ENCODE peak calls at places on chromosomes 13 and 19, in four cellular contexts. L, O, G and H are unnamed samples.

GRCh38 chr19:13033244-13033643 is 38.0 kb downstream of the NFIX start:
- DNase-seq in L (no peak), O (no peak), G (no peak), H (no peak)

GRCh38 chr13:40205771-40206240 is 460.6 kb downstream of the FOXO1 start:
- DNase-seq in L (no peak), O (no peak), G (no peak), H (no peak)

GRCh38 chr19:53195265-53195879 is 2.2 kb upstream of the ZNF665 start:
- DNase-seq in L (peak), O (peak), G (peak), H (peak)

GRCh38 chr13:34719060-34719875 is 222.8 kb upstream of the NBEA start:
- DNase-seq in L (no peak), O (no peak), G (no peak), H (no peak)

GRCh38 chr19:1019980-1020867 is 699 bp downstream of the TMEM259 start:
- DNase-seq in L (no peak), O (peak), G (no peak), H (no peak)

GRCh38 chr13:61536443-61536842 is 120.8 kb upstream of the PCDH20 start:
- DNase-seq in L (no peak), O (no peak), G (no peak), H (no peak)

GRCh38 chr13:111541752-111542529 is 221.5 kb downstream of the TEX29 start:
- DNase-seq in L (no peak), O (no peak), G (no peak), H (no peak)

GRCh38 chr19:1251233-1251502 is 2.8 kb downstream of the MIDN start:
- DNase-seq in L (no peak), O (peak), G (peak), H (peak)

GRCh38 chr13:33633701-33634525 is 184.0 kb upstream of the RFC3 start:
- DNase-seq in L (no peak), O (no peak), G (peak), H (no peak)

GRCh38 chr13:75800545-75800944 is 164.4 kb downstream of the LMO7 start:
- DNase-seq in L (no peak), O (no peak), G (no peak), H (no peak)

DNA sequence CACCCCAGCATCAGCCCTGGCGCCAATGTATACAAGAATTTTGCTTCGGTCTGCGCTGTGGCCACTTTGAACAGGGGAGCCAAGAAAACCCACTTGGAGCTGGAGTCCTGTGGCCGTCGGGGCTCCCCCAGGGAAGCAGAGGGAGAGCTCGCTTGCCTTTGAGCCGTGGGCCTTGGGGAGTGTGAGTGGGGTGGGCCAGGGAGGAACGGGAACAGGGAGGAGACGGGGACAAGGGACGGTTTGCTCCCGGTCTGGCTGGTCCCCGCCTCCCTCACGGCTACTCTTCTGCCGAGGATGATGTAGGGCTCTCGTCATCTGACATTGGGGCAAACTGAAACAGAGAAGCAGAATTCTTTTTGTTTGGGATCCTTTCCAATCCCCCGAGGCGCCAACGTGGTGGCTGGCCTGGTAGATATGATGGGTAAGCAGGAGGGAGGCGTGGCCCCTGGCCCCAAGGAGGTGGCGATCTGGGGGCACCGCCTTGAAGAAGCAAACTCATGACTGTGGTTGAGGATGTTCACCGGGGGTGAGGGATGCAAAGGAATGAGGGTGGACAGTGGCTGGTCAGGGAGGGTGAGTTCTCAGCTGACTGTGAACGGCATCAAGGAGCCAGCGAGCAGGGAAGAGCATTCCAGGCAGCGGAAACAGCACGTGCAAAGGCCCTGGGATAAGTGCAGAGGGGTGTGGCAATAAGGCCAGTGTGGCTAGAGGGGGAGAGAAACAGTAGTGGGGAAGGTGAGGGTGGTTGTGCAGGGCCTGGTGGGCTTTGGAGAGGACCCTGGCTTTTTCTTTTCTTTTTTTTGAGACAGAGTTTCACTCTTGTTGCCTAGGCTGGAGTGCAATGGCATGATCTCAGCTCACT is 10.9 kb upstream of the SPC24 start:
- DNase-seq in L (no peak), O (no peak), G (no peak), H (no peak)
- TF ChIP-seq ELF4 in L (no peak), O (no peak), G (no peak), H (no peak)

GRCh38 chr13:71624641-71625040 is 242.4 kb downstream of the DACH1 start:
- DNase-seq in L (no peak), O (no peak), G (no peak), H (no peak)

GRCh38 chr13:71626396-71626795 is 240.6 kb downstream of the DACH1 start:
- DNase-seq in L (no peak), O (no peak), G (no peak), H (no peak)

GRCh38 chr13:71629167-71629566 is 237.8 kb downstream of the DACH1 start:
- DNase-seq in L (no peak), O (no peak), G (no peak), H (no peak)

GRCh38 chr13:71625183-71625582 is 241.8 kb downstream of the DACH1 start:
- DNase-seq in L (no peak), O (no peak), G (no peak), H (no peak)

DNA sequence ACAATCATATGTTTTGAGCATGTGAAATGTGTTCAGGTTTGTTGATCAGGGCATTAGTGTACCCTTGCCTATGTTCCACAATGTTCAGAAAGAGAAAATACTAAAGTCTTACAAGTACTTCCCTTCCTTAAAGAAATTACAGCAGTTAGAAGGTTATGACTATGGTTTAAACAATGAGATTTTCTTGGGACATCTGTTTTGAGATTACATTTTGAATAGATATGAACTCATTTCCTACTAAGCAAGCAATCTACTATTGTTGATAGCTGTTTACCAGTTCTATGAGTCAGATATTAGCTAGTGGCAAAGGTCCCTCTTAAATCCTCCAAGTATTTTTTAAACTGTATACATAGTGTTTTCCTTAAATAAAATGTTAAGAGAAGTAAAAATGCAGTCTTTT is 241.3 kb downstream of the DACH1 start:
- DNase-seq in L (no peak), O (no peak), G (no peak), H (no peak)
- TF ChIP-seq ELF4 in L (no peak), O (no peak), G (no peak), H (no peak)

GRCh38 chr19:47663911-47664771 is 49.1 kb upstream of the EHD2 start:
- DNase-seq in L (no peak), O (peak), G (peak), H (no peak)
- TF ChIP-seq ELF4 in L (no peak), O (no peak), G (no peak), H (no peak)

DNA sequence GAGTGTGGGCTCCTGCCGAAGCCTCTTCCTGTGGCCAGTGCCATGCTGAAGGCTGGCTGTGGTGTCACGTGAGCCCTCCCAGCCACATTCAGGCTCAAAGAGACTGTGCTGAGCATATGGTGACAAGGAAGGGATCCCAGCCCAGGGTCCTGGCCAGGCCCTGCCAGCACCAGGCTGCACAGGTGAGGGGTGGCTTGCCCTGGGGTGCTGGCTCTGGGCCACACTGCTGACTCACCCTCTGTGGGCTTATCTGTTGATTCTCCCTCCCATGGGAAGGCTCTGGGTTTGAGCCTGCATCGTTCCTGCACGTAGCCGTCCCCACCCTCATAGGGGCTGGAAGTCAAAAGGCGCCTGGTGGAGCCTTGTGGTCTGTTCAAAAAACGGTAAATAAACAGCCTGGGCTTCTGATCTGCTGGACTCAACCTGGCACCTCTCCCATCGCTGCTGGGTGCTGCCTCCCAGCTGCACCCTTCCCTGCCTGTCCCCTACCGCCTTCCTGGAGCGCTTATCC is 31.1 kb downstream of the DNM2 start:
- DNase-seq in L (no peak), O (peak), G (peak), H (no peak)
- TF ChIP-seq ELF4 in L (no peak), O (no peak), G (no peak), H (no peak)

DNA sequence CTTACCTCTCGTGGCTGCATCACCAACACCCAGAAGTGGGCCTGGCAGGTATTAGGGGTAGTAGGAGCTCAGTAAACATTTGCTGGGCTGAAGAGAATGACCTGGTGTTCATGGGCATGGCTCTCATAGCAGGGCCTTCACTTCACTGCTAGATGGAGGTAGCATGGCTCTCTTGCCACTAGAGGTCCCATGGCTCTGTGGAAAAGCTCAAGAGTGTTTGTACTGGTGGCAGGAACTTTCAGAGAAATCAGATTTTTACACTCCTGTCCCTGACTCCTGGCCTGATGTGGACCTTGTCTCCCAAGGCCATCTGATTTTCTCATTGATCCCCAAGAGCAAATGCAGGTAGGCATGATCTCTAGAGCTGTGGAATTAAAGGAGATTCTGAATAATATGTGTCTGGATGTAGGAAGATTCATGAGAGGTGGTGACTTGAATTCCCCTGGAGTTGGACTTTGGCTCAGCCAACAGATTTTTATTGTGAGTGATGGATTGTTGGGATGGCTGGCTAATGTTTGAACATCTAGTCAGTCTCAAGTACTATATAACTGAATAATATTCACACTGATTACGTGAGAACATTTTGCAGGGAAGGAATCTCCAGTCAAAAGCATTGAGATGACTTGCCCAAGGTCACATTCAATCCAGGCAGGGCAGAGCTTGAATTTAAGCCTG is 5.8 kb downstream of the ZNF574 start:
- DNase-seq in L (no peak), O (peak), G (peak), H (peak)
- TF ChIP-seq ELF4 in L (no peak), O (no peak), G (no peak), H (no peak)

GRCh38 chr19:15825753-15826152 is 10.3 kb upstream of the OR10H1 start:
- DNase-seq in L (no peak), O (no peak), G (no peak), H (no peak)

GRCh38 chr19:15829786-15830185 is 14.3 kb upstream of the OR10H1 start:
- DNase-seq in L (no peak), O (no peak), G (no peak), H (no peak)

GRCh38 chr19:15831626-15832025 is 16.2 kb upstream of the OR10H1 start:
- DNase-seq in L (no peak), O (no peak), G (no peak), H (no peak)

GRCh38 chr19:15829277-15829770 is 13.9 kb upstream of the OR10H1 start:
- DNase-seq in L (no peak), O (no peak), G (no peak), H (no peak)

DNA sequence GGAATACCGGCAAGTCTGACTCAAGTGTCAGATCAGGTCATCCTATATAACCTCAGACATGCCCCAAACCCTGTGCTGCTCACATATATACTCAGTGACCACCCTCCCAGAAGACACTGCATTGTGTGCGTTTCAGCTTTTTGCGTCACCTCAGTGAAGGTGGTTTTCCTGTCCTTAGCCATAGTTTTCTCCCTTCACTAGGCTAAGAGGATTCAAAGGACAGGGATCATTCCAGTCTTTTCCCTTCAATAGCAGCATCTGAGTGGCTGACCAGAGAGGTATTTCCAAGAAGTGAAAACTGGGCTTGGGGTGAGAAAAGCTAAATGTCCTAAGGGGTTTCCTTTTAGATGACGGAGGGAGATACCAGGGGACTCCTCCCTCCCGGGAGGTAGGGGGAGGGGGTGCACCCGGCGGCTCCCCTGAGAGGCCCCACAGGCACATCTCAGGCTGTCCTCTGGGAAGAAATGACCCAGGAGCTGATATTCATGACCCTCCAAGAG is 12.7 kb upstream of the OR10H1 start:
- DNase-seq in L (no peak), O (peak), G (no peak), H (no peak)
- TF ChIP-seq ELF4 in L (no peak), O (no peak), G (no peak), H (no peak)

GRCh38 chr13:24273926-24274325 is 35.5 kb upstream of the C1QTNF9 start:
- DNase-seq in L (no peak), O (no peak), G (no peak), H (no peak)
- TF ChIP-seq ELF4 in L (no peak), O (no peak), G (no peak), H (no peak)